ENCODE peak calls at places on chromosomes 5 and 9, in five cellular contexts. B is mesendoderm, U is fibroblast of lung, K is DND-41, O is kidney. I is an unnamed sample.

GRCh38 chr5:35926389-35927051 is 11.9 kb downstream of the CAPSL start:
- DNase-seq in B (peak), U (peak), K (peak), O (no peak), I (peak)

GRCh38 chr5:133602829-133603380 is 9.4 kb downstream of the FSTL4 start:
- DNase-seq in B (no peak), U (no peak), K (no peak), O (no peak), I (no peak)

GRCh38 chr9:2781336-2781735 is 62.6 kb downstream of the PUM3 start:
- DNase-seq in B (no peak), U (no peak), K (no peak), O (no peak), I (no peak)

GRCh38 chr5:55601209-55601618 is 66.5 kb upstream of the PLPP1 start:
- DNase-seq in B (peak), U (peak), K (no peak), O (peak), I (no peak)

GRCh38 chr9:109815366-109815947 is 35.5 kb downstream of the PALM2AKAP2 start:
- DNase-seq in B (peak), U (no peak), K (no peak), O (no peak), I (no peak)

GRCh38 chr9:136662326-136662655 is 425 bp upstream of the EGFL7 start:
- DNase-seq in B (no peak), U (no peak), K (no peak), O (no peak), I (no peak)

GRCh38 chr5:58071566-58071965 is 388.3 kb downstream of the PLK2 start:
- DNase-seq in B (peak), U (no peak), K (no peak), O (no peak), I (peak)

GRCh38 chr5:80963966-80964481 is 3.9 kb downstream of the RASGRF2 start:
- DNase-seq in B (no peak), U (peak), K (no peak), O (no peak), I (no peak)

GRCh38 chr5:76874088-76874581 is 24.3 kb downstream of the S100Z start:
- DNase-seq in B (peak), U (no peak), K (no peak), O (no peak), I (peak)

GRCh38 chr9:130890124-130890523 is 6.5 kb downstream of the QRFP start:
- DNase-seq in B (no peak), U (no peak), K (no peak), O (peak), I (no peak)

GRCh38 chr5:181086410-181087229 is 44.3 kb downstream of the OR2V1 start:
- DNase-seq in B (no peak), U (no peak), K (no peak), O (no peak), I (no peak)

GRCh38 chr9:121499427-121500164 is at the start of gene GGTA1:
- DNase-seq in B (peak), U (peak), K (no peak), O (peak), I (peak)

GRCh38 chr9:94783121-94783664 is 56.7 kb downstream of the AOPEP start:
- DNase-seq in B (peak), U (peak), K (peak), O (peak), I (peak)

GRCh38 chr9:71885467-71885866 is 25.5 kb downstream of the ABHD17B start:
- DNase-seq in B (no peak), U (no peak), K (no peak), O (no peak), I (no peak)

GRCh38 chr9:123028973-123029372 is 4.5 kb upstream of the GPR21 start:
- DNase-seq in B (no peak), U (no peak), K (no peak), O (no peak), I (no peak)

GRCh38 chr9:34499101-34499500 is 23.7 kb downstream of the ENHO start:
- DNase-seq in B (no peak), U (no peak), K (no peak), O (no peak), I (no peak)

GRCh38 chr5:132759114-132760042 is 12.2 kb downstream of the CCNI2 start:
- DNase-seq in B (peak), U (no peak), K (no peak), O (no peak), I (no peak)

GRCh38 chr9:109194157-109194556 is 27.1 kb upstream of the FRRS1L start:
- DNase-seq in B (no peak), U (peak), K (no peak), O (no peak), I (no peak)

GRCh38 chr9:3441197-3441816 is 84.5 kb downstream of the RFX3 start:
- DNase-seq in B (peak), U (peak), K (peak), O (no peak), I (peak)

GRCh38 chr9:121340676-121341392 is 29.2 kb downstream of the STOM start:
- DNase-seq in B (peak), U (no peak), K (no peak), O (no peak), I (peak)

GRCh38 chr5:102421647-102422046 is 77.2 kb downstream of the SLCO6A1 start:
- DNase-seq in B (peak), U (no peak), K (no peak), O (peak), I (no peak)

GRCh38 chr5:141969783-141970741 is 1.2 kb downstream of the RNF14 start:
- DNase-seq in B (peak), U (no peak), K (peak), O (no peak), I (peak)

GRCh38 chr9:132798817-132799790 is 79.0 kb downstream of the AK8 start:
- DNase-seq in B (no peak), U (no peak), K (no peak), O (peak), I (no peak)

GRCh38 chr5:1801061-1801953 is at the start of gene NDUFS6:
- DNase-seq in B (peak), U (peak), K (peak), O (peak), I (peak)

GRCh38 chr5:168288349-168289245 is 2.8 kb upstream of the WWC1 start:
- DNase-seq in B (peak), U (no peak), K (no peak), O (peak), I (no peak)

GRCh38 chr5:39500656-39501295 is 76.0 kb upstream of the DAB2 start:
- DNase-seq in B (no peak), U (no peak), K (no peak), O (no peak), I (no peak)

GRCh38 chr5:110817437-110817836 is 78.6 kb downstream of the SLC25A46 start:
- DNase-seq in B (no peak), U (peak), K (no peak), O (no peak), I (no peak)

GRCh38 chr5:129771058-129771838 is 23.4 kb downstream of the MINAR2 start:
- DNase-seq in B (peak), U (peak), K (peak), O (no peak), I (peak)

GRCh38 chr5:96752341-96753016 is 55.3 kb downstream of the ERAP1 start:
- DNase-seq in B (peak), U (peak), K (peak), O (no peak), I (peak)

GRCh38 chr9:19782005-19782404 is 6.8 kb downstream of the SLC24A2 start:
- DNase-seq in B (peak), U (peak), K (peak), O (no peak), I (no peak)

GRCh38 chr9:130607640-130608420 is 28.5 kb downstream of the FUBP3 start:
- DNase-seq in B (no peak), U (peak), K (no peak), O (no peak), I (no peak)

GRCh38 chr9:112110094-112110772 is 64.9 kb downstream of the SUSD1 start:
- DNase-seq in B (peak), U (no peak), K (no peak), O (no peak), I (no peak)

GRCh38 chr5:124927735-124928134 is 181.3 kb upstream of the ZNF608 start:
- DNase-seq in B (peak), U (no peak), K (no peak), O (no peak), I (no peak)

GRCh38 chr5:179265529-179266290 is 79.6 kb downstream of the ADAMTS2 start:
- DNase-seq in B (peak), U (peak), K (no peak), O (peak), I (no peak)

GRCh38 chr5:52915176-52915875 is 73.8 kb upstream of the ITGA2 start:
- DNase-seq in B (peak), U (peak), K (peak), O (peak), I (peak)

GRCh38 chr9:20304001-20304400 is 318.3 kb downstream of the MLLT3 start:
- DNase-seq in B (no peak), U (no peak), K (no peak), O (no peak), I (no peak)

GRCh38 chr5:945691-946541 is 53.2 kb downstream of the TRIP13 start:
- DNase-seq in B (no peak), U (no peak), K (no peak), O (no peak), I (no peak)

GRCh38 chr9:114250648-114251047 is 72.2 kb upstream of the ORM1 start:
- DNase-seq in B (no peak), U (no peak), K (no peak), O (no peak), I (no peak)
- H3K9ac ChIP-seq in B (no peak), U (no peak), K (no peak), O (no peak), I (no peak)

GRCh38 chr9:127606043-127606442 is 6.0 kb upstream of the STXBP1 start:
- DNase-seq in B (no peak), U (no peak), K (no peak), O (no peak), I (no peak)
- H3K27ac ChIP-seq in B (no peak), U (no peak), K (no peak), O (no peak), I (no peak)

GRCh38 chr9:18708429-18708828 is 234.5 kb downstream of the ADAMTSL1 start:
- DNase-seq in B (peak), U (no peak), K (no peak), O (no peak), I (no peak)

GRCh38 chr9:18707078-18707477 is 233.1 kb downstream of the ADAMTSL1 start:
- DNase-seq in B (no peak), U (peak), K (no peak), O (no peak), I (no peak)

GRCh38 chr9:18707489-18708210 is 233.7 kb downstream of the ADAMTSL1 start:
- DNase-seq in B (no peak), U (no peak), K (no peak), O (no peak), I (no peak)

GRCh38 chr9:18706648-18707047 is 232.7 kb downstream of the ADAMTSL1 start:
- DNase-seq in B (no peak), U (no peak), K (no peak), O (no peak), I (no peak)

GRCh38 chr9:18705763-18706372 is 231.9 kb downstream of the ADAMTSL1 start:
- DNase-seq in B (no peak), U (peak), K (no peak), O (no peak), I (no peak)
- H3K9ac ChIP-seq in B (no peak), U (no peak), K (no peak), O (no peak), I (no peak)

DNA sequence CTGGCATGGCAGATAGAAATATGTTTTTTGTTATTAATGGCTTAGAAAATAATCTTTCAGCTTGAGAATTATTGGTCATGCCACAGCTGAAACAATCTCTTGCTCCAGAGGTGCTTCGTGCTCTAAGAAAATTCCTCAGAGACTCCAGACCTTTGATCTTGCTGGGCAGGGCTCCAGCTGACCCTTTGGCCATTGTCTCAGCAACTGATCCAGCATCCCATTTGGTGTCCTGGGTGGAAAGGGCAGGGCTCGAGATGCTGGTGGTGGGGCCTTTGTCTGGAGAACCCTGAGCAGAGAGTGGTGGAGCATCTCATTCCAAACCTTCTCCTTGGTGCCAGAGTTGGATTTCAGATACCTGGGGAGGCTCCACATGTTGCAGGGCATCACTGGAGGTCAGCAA is 43.2 kb upstream of the PIK3R1 start:
- DNase-seq in B (no peak), U (no peak), K (no peak), O (no peak), I (no peak)
- H3K27ac ChIP-seq in B (no peak), U (no peak), K (no peak), O (no peak), I (no peak)